ENCODE peak calls at places on chromosomes 12 and 14, in eight cellular contexts. B is T-helper 1 cell, N is head of caudate nucleus, P is OCI-LY7, S is retina, U is T-helper 17 cell, D is SW480, A is neural crest cell. G is an unnamed sample.

GRCh38 chr12:53096089-53096741 is 1.3 kb upstream of the IGFBP6 start:
- DNase-seq in B (no peak), N (peak), P (no peak), S (no peak), U (no peak), D (peak), A (no peak), G (no peak)

GRCh38 chr14:50045039-50045711 is 71.2 kb downstream of the VCPKMT start:
- DNase-seq in B (peak), N (peak), P (peak), S (no peak), U (peak), D (peak), A (no peak), G (peak)

GRCh38 chr12:87311206-87311605 is 718.0 kb downstream of the C12orf50 start:
- DNase-seq in B (no peak), N (no peak), P (no peak), S (no peak), U (no peak), D (no peak), A (no peak), G (no peak)

GRCh38 chr12:44334347-44334746 is 498.5 kb downstream of the TMEM117 start:
- DNase-seq in B (no peak), N (no peak), P (no peak), S (no peak), U (no peak), D (no peak), A (no peak), G (no peak)

GRCh38 chr12:93536111-93536765 is 36.2 kb upstream of the SOCS2 start:
- DNase-seq in B (no peak), N (no peak), P (peak), S (peak), U (no peak), D (no peak), A (no peak), G (no peak)

GRCh38 chr12:131105736-131106356 is 152.1 kb downstream of the ADGRD1 start:
- DNase-seq in B (peak), N (peak), P (no peak), S (no peak), U (no peak), D (no peak), A (no peak), G (no peak)

GRCh38 chr14:65239897-65240296 is 137.6 kb upstream of the MAX start:
- DNase-seq in B (no peak), N (peak), P (no peak), S (no peak), U (no peak), D (no peak), A (no peak), G (peak)

GRCh38 chr14:25237845-25238244 is 187.9 kb upstream of the STXBP6 start:
- DNase-seq in B (no peak), N (peak), P (peak), S (peak), U (no peak), D (peak), A (no peak), G (no peak)